ENCODE peak calls at places on chromosomes 16 and 17, in six cellular contexts. W is upper lobe of left lung, X is tibial nerve, L is PC-9, F is AG04450, Q is thoracic aorta. U is an unnamed sample.

GRCh38 chr17:51103451-51103850 is 17.2 kb downstream of the SPAG9 start:
- DNase-seq in W (no peak), X (no peak), L (no peak), F (no peak), Q (no peak), U (no peak)

GRCh38 chr16:50247906-50248608 is 18.3 kb upstream of the ADCY7 start:
- DNase-seq in W (no peak), X (no peak), L (no peak), F (no peak), Q (no peak), U (no peak)

GRCh38 chr17:51707216-51707615 is 446.9 kb downstream of the UTP18 start:
- DNase-seq in W (no peak), X (no peak), L (no peak), F (no peak), Q (no peak), U (no peak)

GRCh38 chr17:70327723-70328122 is 158.4 kb downstream of the KCNJ2 start:
- DNase-seq in W (no peak), X (no peak), L (no peak), F (no peak), Q (no peak), U (no peak)

GRCh38 chr17:34437188-34437587 is 74.2 kb upstream of the CCL1 start:
- DNase-seq in W (no peak), X (no peak), L (no peak), F (no peak), Q (no peak), U (no peak)

GRCh38 chr17:69761767-69762321 is 313.2 kb upstream of the KCNJ16 start:
- DNase-seq in W (no peak), X (peak), L (peak), F (peak), Q (no peak), U (no peak)

GRCh38 chr16:30934827-30935557 is 11.6 kb downstream of the FBXL19 start:
- DNase-seq in W (no peak), X (peak), L (peak), F (no peak), Q (no peak), U (no peak)

GRCh38 chr16:66902648-66903543 is 15.8 kb downstream of the CDH16 start:
- DNase-seq in W (no peak), X (no peak), L (no peak), F (no peak), Q (no peak), U (no peak)

GRCh38 chr16:67528222-67528869 is at the start of gene RIPOR1:
- DNase-seq in W (peak), X (no peak), L (peak), F (no peak), Q (no peak), U (no peak)

DNA sequence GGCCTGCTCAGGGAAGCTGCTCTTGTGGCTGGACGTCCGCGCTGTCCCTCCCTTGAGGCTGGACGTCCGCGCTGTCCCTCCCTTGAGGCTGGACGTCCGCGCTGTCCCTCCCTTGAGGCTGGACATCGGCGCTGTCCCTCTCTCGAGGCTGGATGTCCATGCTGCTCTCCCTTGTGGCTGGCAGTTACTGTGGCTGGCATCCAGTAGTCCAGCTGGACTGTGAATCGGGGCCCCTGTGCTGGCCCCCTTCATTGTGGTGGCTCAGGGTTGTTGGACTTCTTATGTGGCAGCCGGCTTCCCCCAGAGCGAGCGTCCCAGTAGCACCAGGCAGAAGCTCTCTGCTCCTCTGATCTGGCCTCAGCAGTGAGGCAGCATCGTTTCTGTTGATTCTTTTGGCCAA is 141.5 kb downstream of the IRF8 start:
- DNase-seq in W (peak), X (no peak), L (no peak), F (no peak), Q (no peak), U (no peak)
- H3K27ac ChIP-seq in W (no peak), X (no peak), L (no peak), F (no peak), Q (no peak), U (no peak)

GRCh38 chr16:81473561-81473960 is 29.0 kb downstream of the CMIP start:
- DNase-seq in W (no peak), X (no peak), L (no peak), F (no peak), Q (no peak), U (no peak)

GRCh38 chr16:81473066-81473488 is 28.5 kb downstream of the CMIP start:
- DNase-seq in W (peak), X (no peak), L (no peak), F (no peak), Q (no peak), U (no peak)

GRCh38 chr16:81472391-81472790 is 27.8 kb downstream of the CMIP start:
- DNase-seq in W (no peak), X (no peak), L (no peak), F (no peak), Q (no peak), U (no peak)

GRCh38 chr16:81471882-81472281 is 27.3 kb downstream of the CMIP start:
- DNase-seq in W (no peak), X (no peak), L (no peak), F (no peak), Q (no peak), U (no peak)

GRCh38 chr16:81473969-81474959 is 29.7 kb downstream of the CMIP start:
- DNase-seq in W (no peak), X (no peak), L (no peak), F (no peak), Q (no peak), U (no peak)
- H3K27ac ChIP-seq in W (peak), X (peak), L (no peak), F (no peak), Q (no peak), U (no peak)

DNA sequence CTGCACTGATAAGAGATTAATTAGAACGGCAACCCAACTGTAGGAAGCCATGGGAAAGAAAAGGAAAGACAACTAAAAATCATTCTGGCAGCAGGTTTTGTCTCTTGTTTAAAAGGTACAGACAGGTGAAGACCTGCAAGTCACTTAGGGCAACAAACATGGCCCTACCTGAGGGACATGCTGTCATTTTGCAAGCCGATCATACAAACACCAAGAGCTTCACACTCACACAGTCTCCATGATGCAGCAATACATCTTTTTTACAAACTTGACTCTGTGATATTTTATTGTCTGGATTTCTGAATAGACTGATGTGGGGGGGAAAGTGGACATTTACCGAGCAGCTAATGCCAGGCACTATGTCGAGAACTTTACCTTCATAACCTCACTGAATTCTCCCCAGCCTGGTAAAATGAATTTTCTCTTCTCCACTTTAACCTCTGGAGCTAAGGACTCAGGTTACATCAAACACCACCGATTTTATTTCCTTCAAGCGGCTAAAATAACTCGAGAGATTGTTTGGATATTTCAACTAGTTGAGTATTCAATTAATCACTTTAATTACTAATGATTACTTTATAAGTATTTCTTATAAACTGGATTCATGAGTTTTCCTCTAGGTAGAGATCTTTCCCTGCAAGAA is 101.6 kb downstream of the PARN start:
- DNase-seq in W (no peak), X (no peak), L (no peak), F (no peak), Q (no peak), U (no peak)
- H3K27ac ChIP-seq in W (no peak), X (peak), L (peak), F (no peak), Q (peak), U (no peak)

GRCh38 chr16:56340416-56340815 is 84.9 kb downstream of the AMFR start:
- DNase-seq in W (no peak), X (no peak), L (no peak), F (no peak), Q (no peak), U (no peak)

GRCh38 chr16:56339431-56340195 is 85.7 kb downstream of the AMFR start:
- DNase-seq in W (no peak), X (no peak), L (no peak), F (no peak), Q (no peak), U (no peak)

GRCh38 chr16:56340864-56341365 is 84.4 kb downstream of the AMFR start:
- DNase-seq in W (no peak), X (no peak), L (no peak), F (no peak), Q (no peak), U (no peak)

GRCh38 chr16:56343661-56344517 is 81.5 kb downstream of the AMFR start:
- DNase-seq in W (no peak), X (no peak), L (peak), F (no peak), Q (no peak), U (no peak)

DNA sequence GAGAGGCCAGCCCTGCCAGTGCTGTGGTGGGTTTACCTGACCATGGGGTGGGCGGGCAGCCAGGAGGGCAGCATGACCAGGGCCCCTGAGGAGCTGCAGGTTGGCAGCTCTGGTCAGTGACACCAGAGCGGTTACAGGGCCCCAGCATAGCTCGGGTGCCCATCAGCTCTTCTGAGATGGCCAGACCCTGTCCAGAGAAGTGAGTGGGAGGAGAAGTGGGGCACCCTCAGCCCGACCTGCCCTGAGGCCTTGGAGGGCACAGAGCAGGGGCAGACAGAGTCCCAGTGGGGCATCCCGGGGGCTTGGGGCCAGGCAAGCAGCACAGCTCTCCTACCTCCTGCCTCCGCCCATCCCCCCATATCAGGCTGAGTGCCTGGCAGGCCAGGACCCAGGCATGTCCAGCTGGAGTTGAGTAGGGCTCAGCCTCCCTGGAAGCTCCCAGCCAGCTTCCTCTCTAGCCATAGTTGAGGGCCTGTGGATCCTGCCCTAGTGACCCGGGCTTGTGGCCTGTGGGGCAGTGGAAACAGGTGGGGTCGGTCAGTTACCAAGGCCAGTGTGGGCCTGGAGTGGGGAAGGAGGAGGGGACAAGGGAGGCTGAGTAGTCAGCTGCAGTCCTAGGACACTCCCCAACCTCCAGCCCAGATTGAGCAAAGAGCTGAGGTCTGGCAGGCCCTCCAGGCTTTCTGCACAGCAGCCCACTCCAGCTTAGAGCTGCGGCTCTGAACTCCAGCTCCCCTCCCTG is 83.5 kb downstream of the AMFR start:
- DNase-seq in W (no peak), X (no peak), L (no peak), F (no peak), Q (no peak), U (no peak)
- H3K27ac ChIP-seq in W (no peak), X (no peak), L (no peak), F (no peak), Q (no peak), U (no peak)

GRCh38 chr17:57993471-57994365 is 5.7 kb upstream of the VEZF1 start:
- DNase-seq in W (no peak), X (no peak), L (no peak), F (no peak), Q (no peak), U (no peak)
- H3K27ac ChIP-seq in W (peak), X (peak), L (no peak), F (no peak), Q (no peak), U (peak)